ENCODE peak calls at places on chromosomes 16 and 17, in four cellular contexts. R, J, L and B are unnamed samples.

GRCh38 chr16:29974291-29975133 is 844 bp downstream of the TAOK2 start:
- DNase-seq in L (no peak), R (no peak), J (no peak), B (no peak)

GRCh38 chr17:28053044-28053670 is 10.7 kb downstream of the NLK start:
- DNase-seq in R (no peak), J (no peak), L (no peak), B (no peak)

GRCh38 chr17:7992924-7993323 is 9.5 kb upstream of the GUCY2D start:
- DNase-seq in R (no peak), J (no peak), L (no peak), B (no peak)

GRCh38 chr17:2892305-2892971 is 96.2 kb downstream of the RAP1GAP2 start:
- DNase-seq in L (peak), R (no peak), J (no peak), B (no peak)

GRCh38 chr16:49637933-49638695 is 217.8 kb downstream of the ZNF423 start:
- DNase-seq in R (no peak), L (no peak), J (no peak), B (no peak)

GRCh38 chr17:78202666-78203065 is 11.4 kb upstream of the BIRC5 start:
- DNase-seq in R (no peak), J (no peak), L (no peak), B (no peak)

GRCh38 chr16:28301154-28301553 is 8.8 kb downstream of the SBK1 start:
- DNase-seq in R (no peak), L (no peak), J (no peak), B (no peak)

GRCh38 chr16:3909791-3910583 is 29.5 kb upstream of the CREBBP start:
- DNase-seq in J (no peak), R (no peak), L (no peak), B (no peak)

GRCh38 chr16:30996324-30996999 is 11.5 kb downstream of the HSD3B7 start:
- DNase-seq in R (no peak), L (no peak), J (no peak), B (no peak)

GRCh38 chr16:68355447-68356248 is 44.8 kb downstream of the PRMT7 start:
- DNase-seq in L (no peak), J (no peak), R (no peak), B (no peak)

GRCh38 chr16:73147958-73148357 is 100.0 kb upstream of the ZFHX3 start:
- DNase-seq in J (no peak), R (no peak), L (no peak), B (no peak)

GRCh38 chr16:55876854-55877253 is 1.7 kb upstream of the CES5A start:
- DNase-seq in L (no peak), J (no peak), R (no peak), B (no peak)

GRCh38 chr16:4217246-4218131 is 24.4 kb downstream of the SRL start:
- DNase-seq in R (no peak), J (peak), L (no peak), B (peak)

GRCh38 chr17:80866050-80866793 is 125.4 kb upstream of the CHMP6 start:
- DNase-seq in R (peak), L (peak), J (peak), B (no peak)

GRCh38 chr17:78399693-78400144 is 21.3 kb downstream of the PGS1 start:
- DNase-seq in J (no peak), R (no peak), L (no peak), B (no peak)

GRCh38 chr17:76048711-76049110 is 21.6 kb upstream of the EVPL start:
- DNase-seq in R (no peak), L (no peak), J (no peak), B (no peak)

GRCh38 chr16:68401871-68402747 is 46.2 kb downstream of the SMPD3 start:
- DNase-seq in L (no peak), R (no peak), J (no peak), B (no peak)

GRCh38 chr16:11412965-11413887 is 68.0 kb downstream of the RMI2 start:
- DNase-seq in R (no peak), J (no peak), L (no peak), B (no peak)

GRCh38 chr16:49484454-49484853 is 110.8 kb downstream of the C16orf78 start:
- DNase-seq in R (peak), J (peak), L (no peak), B (no peak)

GRCh38 chr17:83146347-83146746 is 66.9 kb downstream of the METRNL start:
- DNase-seq in J (no peak), R (no peak), L (no peak), B (no peak)

GRCh38 chr16:16861546-16861945 is 482.6 kb downstream of the NPIPA7 start:
- DNase-seq in R (peak), J (no peak), L (peak), B (no peak)

GRCh38 chr16:57299719-57300386 is 15.4 kb upstream of the PLLP start:
- DNase-seq in J (peak), L (peak), R (peak), B (peak)
- TF ChIP-seq CTCF in J (peak), L (no peak), R (no peak), B (peak)

GRCh38 chr17:41667280-41668008 is 21.2 kb upstream of the EIF1 start:
- DNase-seq in J (no peak), R (peak), L (no peak), B (no peak)
- TF ChIP-seq CTCF in J (peak), R (no peak), L (no peak), B (no peak)

GRCh38 chr16:27103954-27104353 is 37.2 kb downstream of the C16orf82 start:
- DNase-seq in L (no peak), R (no peak), J (no peak), B (no peak)
- TF ChIP-seq CTCF in L (no peak), R (no peak), J (no peak), B (no peak)

DNA sequence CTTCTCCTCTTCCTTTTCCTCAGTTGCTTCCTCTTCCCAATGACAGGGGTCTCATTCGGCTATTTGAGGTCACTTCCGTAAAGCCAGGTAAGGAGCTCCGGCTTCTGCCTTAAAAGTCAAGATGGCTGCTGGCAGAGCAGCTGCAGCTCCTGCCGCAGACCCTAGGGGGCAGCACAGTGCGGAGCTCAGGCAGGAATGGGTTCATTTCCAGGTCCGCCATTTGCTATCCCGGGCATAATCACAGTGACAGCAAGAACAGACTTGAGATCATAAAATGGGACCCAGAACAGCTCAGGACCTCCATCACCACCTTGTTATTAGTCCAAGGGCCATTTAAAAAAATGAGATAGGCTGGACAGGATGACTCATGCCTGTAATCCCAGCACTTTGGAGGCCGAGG is 199.5 kb downstream of the ZNF18 start:
- DNase-seq in R (no peak), J (no peak), L (no peak), B (no peak)
- TF ChIP-seq CTCF in R (no peak), J (no peak), L (no peak), B (no peak)

DNA sequence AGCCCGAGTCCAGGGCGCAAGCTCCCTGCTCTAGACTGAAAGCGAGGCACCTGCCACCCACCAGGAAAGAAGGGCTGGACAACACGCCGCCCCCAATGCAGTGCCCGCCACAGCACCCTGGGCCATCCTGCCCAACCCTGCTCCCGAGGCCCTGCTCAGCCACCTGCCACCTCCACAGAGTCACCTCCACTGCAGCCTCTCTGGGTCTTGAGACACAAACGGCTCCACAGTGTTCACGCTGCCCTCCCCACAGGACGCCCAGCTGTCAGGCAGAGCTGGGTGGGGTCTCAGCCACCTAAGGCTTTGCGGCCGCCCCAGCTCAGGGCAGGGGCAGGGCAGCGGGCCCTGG is 9.3 kb downstream of the CLCN7 start:
- DNase-seq in J (no peak), L (no peak), R (no peak), B (no peak)
- TF ChIP-seq CTCF in J (no peak), L (no peak), R (no peak), B (no peak)

GRCh38 chr17:57849874-57850754 is at the start of gene MRPS23:
- DNase-seq in R (peak), J (peak), L (peak), B (peak)
- TF ChIP-seq CTCF in R (no peak), J (no peak), L (no peak), B (no peak)